ENCODE peak calls at places on chromosome 12, in eight cellular contexts. N is uterus, O is RWPE2, B is kidney glomerular epithelial cell, U is GM12891, P is foreskin fibroblast, D is NCI-H2171 treated with DMSO at 0.1 percent for 48 hours, Q is A549. H is an unnamed sample.

GRCh38 chr12:58850826-58851225 is 69.5 kb downstream of the LRIG3 start:
- DNase-seq in N (no peak), O (no peak), B (no peak), U (no peak), P (peak), D (no peak), Q (no peak), H (peak)

GRCh38 chr12:31408778-31409177 is 82.8 kb upstream of the SINHCAF start:
- DNase-seq in N (no peak), O (no peak), B (no peak), U (no peak), P (no peak), D (no peak), Q (no peak), H (no peak)

GRCh38 chr12:109731806-109732205 is 18.2 kb downstream of the FAM222A start:
- DNase-seq in N (no peak), O (no peak), B (no peak), U (no peak), P (no peak), D (no peak), Q (no peak), H (no peak)

GRCh38 chr12:94879542-94879941 is 124.0 kb downstream of the NDUFA12 start:
- DNase-seq in N (no peak), O (no peak), B (no peak), U (no peak), P (no peak), D (no peak), Q (no peak), H (no peak)

GRCh38 chr12:90858261-90858660 is 96.7 kb downstream of the CCER1 start:
- DNase-seq in N (no peak), O (no peak), B (no peak), U (no peak), P (no peak), D (no peak), Q (no peak), H (peak)

GRCh38 chr12:32309811-32310755 is 89.3 kb upstream of the FGD4 start:
- DNase-seq in N (no peak), O (no peak), B (peak), U (no peak), P (no peak), D (peak), Q (no peak), H (peak)

GRCh38 chr12:65810036-65810435 is 14.2 kb upstream of the HMGA2 start:
- DNase-seq in N (no peak), O (no peak), B (no peak), U (no peak), P (peak), D (no peak), Q (no peak), H (no peak)

GRCh38 chr12:75953312-75953906 is 78.2 kb downstream of the PHLDA1 start:
- DNase-seq in N (no peak), O (no peak), B (peak), U (no peak), P (peak), D (no peak), Q (peak), H (no peak)

H was measured in NCI-H69.